ENCODE peak calls at places on chromosomes 7 and 10, in seven cellular contexts. One of them, this sample, is unnamed.

GRCh38 chr10:23384364-23384763 is 39.8 kb upstream of the C10orf67 start:
- DNase-seq in transverse colon: no peak
- DNase-seq in CD8-positive, alpha-beta T cell: no peak
- DNase-seq in upper lobe of right lung: no peak
- DNase-seq in PC-9: peak; percentile 91
- DNase-seq in psoas muscle: no peak
- DNase-seq in thoracic aorta: no peak
- DNase-seq in this sample: no peak

GRCh38 chr7:138943061-138943460 is 38.1 kb downstream of the KIAA1549 start:
- DNase-seq in transverse colon: no peak
- DNase-seq in CD8-positive, alpha-beta T cell: no peak
- DNase-seq in upper lobe of right lung: no peak
- DNase-seq in PC-9: peak; percentile 21
- DNase-seq in psoas muscle: no peak
- DNase-seq in thoracic aorta: no peak
- DNase-seq in this sample: no peak

GRCh38 chr10:34565934-34566333 is 249.2 kb downstream of the PARD3 start:
- DNase-seq in transverse colon: no peak
- DNase-seq in CD8-positive, alpha-beta T cell: no peak
- DNase-seq in upper lobe of right lung: no peak
- DNase-seq in PC-9: no peak
- DNase-seq in psoas muscle: no peak
- DNase-seq in thoracic aorta: no peak
- DNase-seq in this sample: no peak

GRCh38 chr10:31677198-31678138 is 251.2 kb downstream of the ARHGAP12 start:
- DNase-seq in transverse colon: no peak
- DNase-seq in CD8-positive, alpha-beta T cell: no peak
- DNase-seq in upper lobe of right lung: no peak
- DNase-seq in PC-9: no peak
- DNase-seq in psoas muscle: no peak
- DNase-seq in thoracic aorta: no peak
- DNase-seq in this sample: no peak

GRCh38 chr10:75776738-75777504 is 345.5 kb downstream of the LRMDA start:
- DNase-seq in transverse colon: no peak
- DNase-seq in CD8-positive, alpha-beta T cell: no peak
- DNase-seq in upper lobe of right lung: no peak
- DNase-seq in PC-9: no peak
- DNase-seq in psoas muscle: no peak
- DNase-seq in thoracic aorta: no peak
- DNase-seq in this sample: no peak

GRCh38 chr10:31706921-31707571 is 221.6 kb downstream of the ARHGAP12 start:
- DNase-seq in transverse colon: no peak
- DNase-seq in CD8-positive, alpha-beta T cell: no peak
- DNase-seq in upper lobe of right lung: peak; percentile 65
- DNase-seq in PC-9: no peak
- DNase-seq in psoas muscle: peak; percentile 44
- DNase-seq in thoracic aorta: no peak
- DNase-seq in this sample: no peak

GRCh38 chr7:40833541-40834234 is 698.9 kb downstream of the SUGCT start:
- DNase-seq in transverse colon: no peak
- DNase-seq in CD8-positive, alpha-beta T cell: no peak
- DNase-seq in upper lobe of right lung: no peak
- DNase-seq in PC-9: no peak
- DNase-seq in psoas muscle: no peak
- DNase-seq in thoracic aorta: no peak
- DNase-seq in this sample: no peak

GRCh38 chr7:95824586-95824985 is 52.2 kb downstream of the DYNC1I1 start:
- DNase-seq in transverse colon: no peak
- DNase-seq in CD8-positive, alpha-beta T cell: no peak
- DNase-seq in upper lobe of right lung: no peak
- DNase-seq in PC-9: no peak
- DNase-seq in psoas muscle: no peak
- DNase-seq in thoracic aorta: no peak
- DNase-seq in this sample: no peak

GRCh38 chr7:11458736-11459483 is 373.1 kb downstream of the THSD7A start:
- DNase-seq in transverse colon: no peak
- DNase-seq in CD8-positive, alpha-beta T cell: no peak
- DNase-seq in upper lobe of right lung: no peak
- DNase-seq in PC-9: no peak
- DNase-seq in psoas muscle: no peak
- DNase-seq in thoracic aorta: no peak
- DNase-seq in this sample: no peak

GRCh38 chr7:123231060-123232000 is 31.6 kb upstream of the SLC13A1 start:
- DNase-seq in transverse colon: no peak
- DNase-seq in CD8-positive, alpha-beta T cell: no peak
- DNase-seq in upper lobe of right lung: no peak
- DNase-seq in PC-9: no peak
- DNase-seq in psoas muscle: no peak
- DNase-seq in thoracic aorta: no peak
- DNase-seq in this sample: no peak

GRCh38 chr10:85612378-85612775 is 754.2 kb downstream of the GRID1 start:
- DNase-seq in transverse colon: no peak
- DNase-seq in CD8-positive, alpha-beta T cell: peak; percentile 64
- DNase-seq in upper lobe of right lung: no peak
- DNase-seq in PC-9: no peak
- DNase-seq in psoas muscle: no peak
- DNase-seq in thoracic aorta: no peak
- DNase-seq in this sample: no peak

GRCh38 chr10:127492607-127493250 is 56.4 kb upstream of the NPS start:
- DNase-seq in transverse colon: no peak
- DNase-seq in CD8-positive, alpha-beta T cell: no peak
- DNase-seq in upper lobe of right lung: no peak
- DNase-seq in PC-9: no peak
- DNase-seq in psoas muscle: no peak
- DNase-seq in thoracic aorta: no peak
- DNase-seq in this sample: no peak

GRCh38 chr7:141838581-141838980 is 2.7 kb downstream of the PRSS37 start:
- DNase-seq in transverse colon: no peak
- DNase-seq in CD8-positive, alpha-beta T cell: no peak
- DNase-seq in upper lobe of right lung: no peak
- DNase-seq in PC-9: no peak
- DNase-seq in psoas muscle: no peak
- DNase-seq in thoracic aorta: no peak
- DNase-seq in this sample: no peak

GRCh38 chr7:154591544-154591943 is 411.4 kb downstream of the PAXIP1 start:
- DNase-seq in transverse colon: no peak
- DNase-seq in CD8-positive, alpha-beta T cell: no peak
- DNase-seq in upper lobe of right lung: no peak
- DNase-seq in PC-9: no peak
- DNase-seq in psoas muscle: no peak
- DNase-seq in thoracic aorta: no peak
- DNase-seq in this sample: no peak

GRCh38 chr10:91672021-91672608 is 39.2 kb upstream of the PPP1R3C start:
- DNase-seq in transverse colon: no peak
- DNase-seq in CD8-positive, alpha-beta T cell: no peak
- DNase-seq in upper lobe of right lung: no peak
- DNase-seq in PC-9: no peak
- DNase-seq in psoas muscle: no peak
- DNase-seq in thoracic aorta: no peak
- DNase-seq in this sample: no peak

GRCh38 chr10:12844796-12845524 is 156.6 kb downstream of the CCDC3 start:
- DNase-seq in transverse colon: no peak
- DNase-seq in CD8-positive, alpha-beta T cell: no peak
- DNase-seq in upper lobe of right lung: no peak
- DNase-seq in PC-9: peak; percentile 56
- DNase-seq in psoas muscle: no peak
- DNase-seq in thoracic aorta: no peak
- DNase-seq in this sample: peak; percentile 77

GRCh38 chr10:3748484-3748883 is 36.5 kb downstream of the KLF6 start:
- DNase-seq in transverse colon: no peak
- DNase-seq in CD8-positive, alpha-beta T cell: peak; percentile 13
- DNase-seq in upper lobe of right lung: no peak
- DNase-seq in PC-9: no peak
- DNase-seq in psoas muscle: no peak
- DNase-seq in thoracic aorta: no peak
- DNase-seq in this sample: peak; percentile 45

GRCh38 chr10:51073461-51074237 is 638 bp upstream of the PRKG1 start:
- DNase-seq in transverse colon: peak; percentile 18
- DNase-seq in CD8-positive, alpha-beta T cell: no peak
- DNase-seq in upper lobe of right lung: no peak
- DNase-seq in PC-9: no peak
- DNase-seq in psoas muscle: peak; percentile 17
- DNase-seq in thoracic aorta: no peak
- DNase-seq in this sample: no peak

GRCh38 chr10:62230344-62231138 is 38.1 kb downstream of the RTKN2 start:
- DNase-seq in transverse colon: no peak
- DNase-seq in CD8-positive, alpha-beta T cell: no peak
- DNase-seq in upper lobe of right lung: no peak
- DNase-seq in PC-9: no peak
- DNase-seq in psoas muscle: no peak
- DNase-seq in thoracic aorta: no peak
- DNase-seq in this sample: no peak

GRCh38 chr10:47360419-47361040 is 12.4 kb downstream of the RBP3 start:
- DNase-seq in transverse colon: no peak
- DNase-seq in CD8-positive, alpha-beta T cell: no peak
- DNase-seq in upper lobe of right lung: no peak
- DNase-seq in PC-9: no peak
- DNase-seq in psoas muscle: no peak
- DNase-seq in thoracic aorta: no peak
- DNase-seq in this sample: no peak

GRCh38 chr7:926061-927030 is 28.1 kb downstream of the ADAP1 start:
- DNase-seq in transverse colon: peak; percentile 91
- DNase-seq in CD8-positive, alpha-beta T cell: no peak
- DNase-seq in upper lobe of right lung: peak; percentile 64
- DNase-seq in PC-9: no peak
- DNase-seq in psoas muscle: no peak
- DNase-seq in thoracic aorta: no peak
- DNase-seq in this sample: peak; percentile 7

GRCh38 chr10:132477398-132478340 is 59.9 kb upstream of the INPP5A start:
- DNase-seq in transverse colon: peak; percentile 2
- DNase-seq in CD8-positive, alpha-beta T cell: no peak
- DNase-seq in upper lobe of right lung: peak; percentile 57
- DNase-seq in PC-9: no peak
- DNase-seq in psoas muscle: no peak
- DNase-seq in thoracic aorta: no peak
- DNase-seq in this sample: no peak

GRCh38 chr10:122475130-122475529 is 13.8 kb downstream of the HTRA1 start:
- DNase-seq in transverse colon: no peak
- DNase-seq in CD8-positive, alpha-beta T cell: no peak
- DNase-seq in upper lobe of right lung: no peak
- DNase-seq in PC-9: no peak
- DNase-seq in psoas muscle: peak; percentile 80
- DNase-seq in thoracic aorta: peak; percentile 38
- DNase-seq in this sample: peak; percentile 86

GRCh38 chr7:44535348-44536064 is 5.6 kb downstream of the NPC1L1 start:
- DNase-seq in transverse colon: no peak
- DNase-seq in CD8-positive, alpha-beta T cell: no peak
- DNase-seq in upper lobe of right lung: no peak
- DNase-seq in PC-9: no peak
- DNase-seq in psoas muscle: no peak
- DNase-seq in thoracic aorta: no peak
- DNase-seq in this sample: no peak
- TF ChIP-seq CTCF in transverse colon: no peak
- TF ChIP-seq CTCF in CD8-positive, alpha-beta T cell: no peak
- TF ChIP-seq CTCF in upper lobe of right lung: no peak
- TF ChIP-seq CTCF in PC-9: no peak
- TF ChIP-seq CTCF in psoas muscle: no peak
- TF ChIP-seq CTCF in thoracic aorta: no peak
- TF ChIP-seq CTCF in this sample: no peak

GRCh38 chr7:105163718-105164117 is 149.7 kb downstream of the KMT2E start:
- DNase-seq in transverse colon: no peak
- DNase-seq in CD8-positive, alpha-beta T cell: no peak
- DNase-seq in upper lobe of right lung: no peak
- DNase-seq in PC-9: no peak
- DNase-seq in psoas muscle: no peak
- DNase-seq in thoracic aorta: no peak
- DNase-seq in this sample: no peak

GRCh38 chr7:105161366-105161765 is 147.4 kb downstream of the KMT2E start:
- DNase-seq in transverse colon: no peak
- DNase-seq in CD8-positive, alpha-beta T cell: no peak
- DNase-seq in upper lobe of right lung: no peak
- DNase-seq in PC-9: no peak
- DNase-seq in psoas muscle: no peak
- DNase-seq in thoracic aorta: no peak
- DNase-seq in this sample: no peak

DNA sequence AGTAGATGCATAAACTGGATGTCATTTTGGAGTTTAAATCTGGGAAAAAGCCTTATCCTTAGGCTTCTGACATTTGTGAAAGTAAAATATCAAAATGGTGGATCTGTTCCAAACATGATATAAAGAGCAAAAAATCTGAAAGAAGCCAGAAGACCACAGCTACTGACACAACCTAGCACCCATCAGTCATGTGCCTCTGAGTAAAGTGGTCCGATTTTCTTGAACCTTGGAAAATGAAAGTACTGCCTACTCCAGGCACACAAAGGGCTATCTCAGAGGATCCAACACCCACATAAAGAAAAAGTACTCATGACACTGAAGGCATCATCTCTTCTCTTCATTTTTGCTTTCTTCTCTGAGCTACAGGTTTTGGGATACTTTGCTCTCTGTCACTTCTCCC is 150.7 kb downstream of the KMT2E start:
- DNase-seq in transverse colon: no peak
- DNase-seq in CD8-positive, alpha-beta T cell: no peak
- DNase-seq in upper lobe of right lung: no peak
- DNase-seq in PC-9: no peak
- DNase-seq in psoas muscle: no peak
- DNase-seq in thoracic aorta: no peak
- DNase-seq in this sample: no peak
- H3K27ac ChIP-seq in transverse colon: no peak overlapping the region
- H3K27ac ChIP-seq in CD8-positive, alpha-beta T cell: no peak overlapping the region
- H3K27ac ChIP-seq in upper lobe of right lung: no peak overlapping the region
- H3K27ac ChIP-seq in PC-9: no peak overlapping the region
- H3K27ac ChIP-seq in psoas muscle: no peak overlapping the region
- H3K27ac ChIP-seq in thoracic aorta: no peak overlapping the region
- H3K27ac ChIP-seq in this sample: no peak overlapping the region

DNA sequence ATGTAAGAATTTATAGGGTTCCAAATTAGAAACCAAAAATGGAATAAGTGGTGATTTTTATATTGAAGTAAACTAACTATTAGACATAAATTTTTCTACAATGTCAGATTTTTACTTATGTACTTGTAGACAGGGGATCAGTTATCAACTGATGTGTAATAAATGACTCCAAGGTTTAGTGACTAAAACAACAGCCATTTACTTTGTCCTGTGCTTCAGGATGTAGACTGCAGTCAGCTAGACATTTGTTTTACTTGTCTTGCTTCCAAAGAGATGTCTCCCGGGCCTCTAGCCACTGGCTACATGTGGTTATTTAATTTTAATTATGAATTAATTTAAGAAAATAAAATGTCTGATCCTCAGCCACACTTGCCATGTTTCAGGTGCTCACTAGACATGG is 249.7 kb upstream of the IGFBP3 start:
- DNase-seq in transverse colon: no peak
- DNase-seq in CD8-positive, alpha-beta T cell: no peak
- DNase-seq in upper lobe of right lung: no peak
- DNase-seq in PC-9: no peak
- DNase-seq in psoas muscle: no peak
- DNase-seq in thoracic aorta: no peak
- DNase-seq in this sample: no peak
- TF ChIP-seq CTCF in transverse colon: no peak
- TF ChIP-seq CTCF in CD8-positive, alpha-beta T cell: no peak
- TF ChIP-seq CTCF in upper lobe of right lung: no peak
- TF ChIP-seq CTCF in PC-9: no peak
- TF ChIP-seq CTCF in psoas muscle: no peak
- TF ChIP-seq CTCF in thoracic aorta: no peak
- TF ChIP-seq CTCF in this sample: no peak

DNA sequence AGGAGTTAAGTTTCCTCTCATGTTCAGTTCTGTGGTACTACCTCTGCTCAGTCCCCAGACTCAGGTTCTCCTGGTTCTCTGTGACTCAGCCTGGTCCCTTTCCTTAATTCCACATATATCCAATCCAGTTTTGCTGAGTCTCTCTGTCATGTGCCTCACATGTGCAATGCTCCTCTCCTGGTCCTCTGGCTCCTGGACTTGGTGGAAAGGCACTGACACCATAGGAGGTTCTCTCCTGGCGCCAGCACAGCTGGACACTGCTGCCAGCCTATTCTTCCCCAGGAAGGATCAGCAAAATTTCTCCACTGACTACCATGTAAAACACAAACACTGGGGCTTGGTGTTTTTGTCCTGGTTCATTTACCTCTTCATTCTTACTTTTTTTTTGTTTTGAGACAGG is 27.8 kb downstream of the GLUD1 start:
- DNase-seq in transverse colon: no peak
- DNase-seq in CD8-positive, alpha-beta T cell: no peak
- DNase-seq in upper lobe of right lung: no peak
- DNase-seq in PC-9: no peak
- DNase-seq in psoas muscle: no peak
- DNase-seq in thoracic aorta: no peak
- DNase-seq in this sample: no peak
- H3K27ac ChIP-seq in transverse colon: no peak overlapping the region
- H3K27ac ChIP-seq in CD8-positive, alpha-beta T cell: no peak overlapping the region
- H3K27ac ChIP-seq in upper lobe of right lung: no peak overlapping the region
- H3K27ac ChIP-seq in PC-9: no peak overlapping the region
- H3K27ac ChIP-seq in psoas muscle: no peak overlapping the region
- H3K27ac ChIP-seq in thoracic aorta: no peak overlapping the region
- H3K27ac ChIP-seq in this sample: no peak overlapping the region